ENCODE peak calls at places on chromosomes 16 and 17, in five cellular contexts. X is GM12891, F is GM12878, I is H1, M is K562. Z is an unnamed sample.

GRCh38 chr16:1152651-1153259 is at the start of gene CACNA1H:
- DNase-seq in X (no peak), F (no peak), I (no peak), M (peak; percentile 63), Z (no peak)

GRCh38 chr17:46898860-46899259 is 24.1 kb upstream of the GOSR2 start:
- DNase-seq in X (no peak), F (no peak), I (no peak), M (no peak), Z (no peak)

GRCh38 chr16:63346000-63346399 is 1309.8 kb upstream of the CDH8 start:
- DNase-seq in X (no peak), F (no peak), I (no peak), M (no peak), Z (no peak)

GRCh38 chr17:61116577-61116976 is 283.1 kb upstream of the TBX2 start:
- DNase-seq in X (no peak), F (no peak), I (no peak), M (no peak), Z (no peak)

GRCh38 chr17:948284-948852 is 31.2 kb downstream of the NXN start:
- DNase-seq in X (no peak), F (no peak), I (no peak), M (no peak), Z (no peak)

GRCh38 chr17:74152591-74153455 is 50.7 kb upstream of the RPL38 start:
- DNase-seq in X (no peak), F (no peak), I (no peak), M (no peak), Z (no peak)

GRCh38 chr17:50547736-50548083 is 736 bp downstream of the SPATA20 start:
- DNase-seq in X (no peak), F (no peak), I (no peak), M (no peak), Z (no peak)

GRCh38 chr17:11278984-11279270 is 37.9 kb downstream of the SHISA6 start:
- DNase-seq in X (no peak), F (no peak), I (no peak), M (no peak), Z (no peak)

GRCh38 chr16:13150181-13150885 is 248.9 kb downstream of the SHISA9 start:
- DNase-seq in X (no peak), F (no peak), I (no peak), M (no peak), Z (no peak)

GRCh38 chr16:68367034-68367433 is 56.2 kb downstream of the PRMT7 start:
- DNase-seq in X (no peak), F (no peak), I (no peak), M (peak; percentile 77), Z (peak; percentile 50)

GRCh38 chr16:77584205-77584859 is 138.0 kb upstream of the NUDT7 start:
- DNase-seq in X (peak; percentile 30), F (no peak), I (no peak), M (peak; percentile 55), Z (peak; percentile 14)

GRCh38 chr16:22296225-22297113 is 740 bp upstream of the POLR3E start:
- DNase-seq in X (no peak), F (peak; percentile 94), I (no peak), M (peak; percentile 34), Z (no peak)

GRCh38 chr16:30876867-30877266 is 17.0 kb downstream of the BCL7C start:
- DNase-seq in X (no peak), F (no peak), I (no peak), M (peak; percentile 20), Z (no peak)

GRCh38 chr16:88650749-88651275 is at the start of gene CYBA:
- DNase-seq in X (peak; percentile 99), F (peak; percentile 49), I (no peak), M (peak; percentile 93), Z (peak; percentile 97)

GRCh38 chr17:66386789-66387351 is 84.5 kb downstream of the PRKCA start:
- DNase-seq in X (no peak), F (no peak), I (no peak), M (no peak), Z (no peak)

GRCh38 chr17:45073414-45074070 is 12.4 kb downstream of the NMT1 start:
- DNase-seq in X (no peak), F (no peak), I (no peak), M (no peak), Z (no peak)

GRCh38 chr16:10037771-10038170 is 144.5 kb downstream of the GRIN2A start:
- DNase-seq in X (no peak), F (no peak), I (no peak), M (no peak), Z (no peak)

GRCh38 chr16:85174871-85175723 is 62.8 kb upstream of the CIBAR2 start:
- DNase-seq in X (no peak), F (no peak), I (no peak), M (no peak), Z (no peak)

GRCh38 chr17:79042421-79043190 is 18.6 kb downstream of the C1QTNF1 start:
- DNase-seq in X (peak; percentile 69), F (no peak), I (no peak), M (peak; percentile 54), Z (peak; percentile 57)

GRCh38 chr17:47850692-47851573 is at the start of gene SP6:
- DNase-seq in X (no peak), F (no peak), I (no peak), M (peak; percentile 93), Z (no peak)

GRCh38 chr16:400061-400540 is 1.6 kb upstream of the DECR2 start:
- DNase-seq in X (no peak), F (no peak), I (no peak), M (peak; percentile 33), Z (no peak)

GRCh38 chr17:80166446-80166845 is 3.4 kb upstream of the CARD14 start:
- DNase-seq in X (no peak), F (no peak), I (no peak), M (no peak), Z (no peak)

GRCh38 chr17:74814453-74814852 is 38.3 kb upstream of the NAT9 start:
- DNase-seq in X (no peak), F (no peak), I (no peak), M (no peak), Z (no peak)

GRCh38 chr16:79892278-79892677 is 291.7 kb upstream of the MAF start:
- DNase-seq in X (no peak), F (no peak), I (no peak), M (no peak), Z (no peak)

GRCh38 chr16:67429053-67429798 is 1.7 kb upstream of the HSD11B2 start:
- DNase-seq in X (no peak), F (no peak), I (no peak), M (no peak), Z (no peak)

GRCh38 chr17:65936013-65936412 is 255.9 kb downstream of the CEP112 start:
- DNase-seq in X (no peak), F (no peak), I (no peak), M (no peak), Z (no peak)

GRCh38 chr16:66512589-66513404 is 37.1 kb downstream of the TK2 start:
- DNase-seq in X (no peak), F (no peak), I (no peak), M (no peak), Z (no peak)

GRCh38 chr16:30064746-30065111 is 831 bp upstream of the ALDOA start:
- DNase-seq in X (no peak), F (no peak), I (no peak), M (no peak), Z (no peak)

GRCh38 chr17:42275527-42276358 is 448 bp downstream of the STAT5B start:
- DNase-seq in X (peak; percentile 31), F (no peak), I (no peak), M (peak; percentile 90), Z (no peak)

GRCh38 chr17:9419932-9420453 is 155.6 kb downstream of the STX8 start:
- DNase-seq in X (no peak), F (no peak), I (no peak), M (no peak), Z (no peak)
- TF ChIP-seq POLR2A in X (no peak), F (no peak), I (no peak), M (no peak), Z (no peak)

GRCh38 chr17:82235056-82235774 is 6.4 kb downstream of the SLC16A3 start:
- DNase-seq in X (no peak), F (no peak), I (no peak), M (no peak), Z (no peak)
- TF ChIP-seq TAF1 in X (no peak), F (no peak), I (no peak), M (no peak), Z (no peak)

DNA sequence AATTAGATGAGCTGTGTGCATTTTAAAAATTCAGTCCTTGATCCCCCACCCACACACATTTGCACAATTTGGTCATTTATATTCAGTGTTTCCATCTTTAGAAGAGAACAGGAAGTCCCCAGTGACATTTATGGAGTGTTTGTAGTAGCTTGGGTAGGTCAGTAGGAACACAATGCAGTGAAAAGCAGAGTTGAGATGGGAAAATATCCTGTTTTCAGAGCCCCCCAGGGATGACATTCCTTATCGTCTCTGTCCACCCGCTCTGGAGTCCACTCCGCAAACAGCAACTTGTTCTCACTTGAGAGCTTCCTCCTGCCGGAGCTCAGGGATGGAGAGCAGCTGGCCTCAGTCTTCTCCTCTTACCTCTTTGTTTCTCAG is 332.1 kb downstream of the SEC14L1 start:
- DNase-seq in X (no peak), F (no peak), I (no peak), M (no peak), Z (no peak)
- TF ChIP-seq POLR2AphosphoS5 in X (no peak), F (no peak), I (no peak), M (no peak), Z (no peak)

GRCh38 chr16:4420703-4421102 is 4.3 kb upstream of the CORO7 start:
- DNase-seq in X (no peak), F (no peak), I (no peak), M (no peak), Z (no peak)

GRCh38 chr16:4426021-4426684 is 485 bp downstream of the DNAJA3 start:
- DNase-seq in X (no peak), F (no peak), I (no peak), M (peak; percentile 64), Z (peak; percentile 42)

GRCh38 chr16:4428500-4428899 is 2.8 kb downstream of the DNAJA3 start:
- DNase-seq in X (no peak), F (no peak), I (no peak), M (no peak), Z (no peak)

GRCh38 chr16:4426722-4427372 is 1.2 kb downstream of the DNAJA3 start:
- DNase-seq in X (no peak), F (no peak), I (no peak), M (peak; percentile 20), Z (no peak)

GRCh38 chr16:4425378-4426020 is at the start of gene DNAJA3:
- DNase-seq in X (peak; percentile 98), F (peak; percentile 91), I (peak; percentile 74), M (peak; percentile 96), Z (peak; percentile 97)
- TF ChIP-seq POLR2A in X (peak; percentile 95), F (peak; percentile 98), I (peak; percentile 93), M (peak; percentile 97), Z (peak; percentile 98)

Z was measured in GM12892.